ENCODE peak calls at places on chromosomes 2 and 18, in seven cellular contexts. H, M, C, U, D, F and Z are unnamed samples.
A peak's percentile ranks its signal among the peaks of the same experiment; 100 is the strongest.

GRCh38 chr2:25129901-25130520 is 38.4 kb downstream of the POMC start:
- DNase-seq in H (no peak), M (no peak), C (no peak), U (no peak), D (no peak), F (no peak), Z (no peak)

GRCh38 chr2:84766791-84767190 is 114.1 kb downstream of the TRABD2A start:
- DNase-seq in H (no peak), M (no peak), C (no peak), U (no peak), D (no peak), F (no peak), Z (no peak)

GRCh38 chr18:55510809-55511208 is 77.2 kb downstream of the TCF4 start:
- DNase-seq in H (no peak), M (no peak), C (no peak), U (peak; percentile 82), D (peak; percentile 100), F (peak; percentile 30), Z (no peak)

GRCh38 chr2:137771064-137771463 is 193.2 kb upstream of the HNMT start:
- DNase-seq in H (no peak), M (no peak), C (no peak), U (no peak), D (no peak), F (no peak), Z (no peak)

GRCh38 chr2:240507060-240507777 is 50.6 kb downstream of the ANKMY1 start:
- DNase-seq in H (no peak), M (no peak), C (no peak), U (no peak), D (no peak), F (peak; percentile 3), Z (no peak)

GRCh38 chr2:239302083-239302807 is 98.6 kb downstream of the HDAC4 start:
- DNase-seq in H (no peak), M (no peak), C (no peak), U (no peak), D (no peak), F (no peak), Z (no peak)

GRCh38 chr18:10525563-10526210 is at the start of gene NAPG:
- DNase-seq in H (peak; percentile 90), M (peak; percentile 97), C (peak; percentile 96), U (peak; percentile 95), D (peak; percentile 95), F (peak; percentile 84), Z (peak; percentile 89)

GRCh38 chr2:200408428-200409311 is 101.2 kb downstream of the KCTD18 start:
- DNase-seq in H (no peak), M (peak; percentile 70), C (no peak), U (peak; percentile 79), D (peak; percentile 48), F (no peak), Z (peak; percentile 56)

GRCh38 chr2:160303527-160303926 is 103.5 kb upstream of the ITGB6 start:
- DNase-seq in H (no peak), M (no peak), C (no peak), U (no peak), D (no peak), F (no peak), Z (no peak)

GRCh38 chr2:145321344-145321743 is 801.4 kb upstream of the ZEB2 start:
- DNase-seq in H (no peak), M (no peak), C (no peak), U (no peak), D (no peak), F (no peak), Z (no peak)

GRCh38 chr2:211367711-211368110 is 811.3 kb downstream of the CPS1 start:
- DNase-seq in H (peak; percentile 5), M (no peak), C (peak; percentile 49), U (no peak), D (no peak), F (no peak), Z (peak; percentile 53)

GRCh38 chr2:45013229-45014015 is 4.2 kb upstream of the SIX2 start:
- DNase-seq in H (no peak), M (peak; percentile 85), C (no peak), U (no peak), D (no peak), F (no peak), Z (no peak)

GRCh38 chr18:79334496-79335233 is 61.1 kb upstream of the NFATC1 start:
- DNase-seq in H (no peak), M (no peak), C (no peak), U (no peak), D (no peak), F (no peak), Z (no peak)

GRCh38 chr2:148358375-148358774 is 286.2 kb upstream of the EPC2 start:
- DNase-seq in H (no peak), M (no peak), C (no peak), U (no peak), D (no peak), F (no peak), Z (no peak)

GRCh38 chr18:80088823-80089222 is 20.2 kb upstream of the ADNP2 start:
- DNase-seq in H (no peak), M (no peak), C (no peak), U (no peak), D (no peak), F (no peak), Z (no peak)

GRCh38 chr2:74690571-74690970 is 36.5 kb downstream of the SEMA4F start:
- DNase-seq in H (peak; percentile 33), M (no peak), C (no peak), U (peak; percentile 68), D (peak; percentile 68), F (peak; percentile 30), Z (peak; percentile 75)

GRCh38 chr2:71153585-71153984 is 23.2 kb downstream of the MPHOSPH10 start:
- DNase-seq in H (no peak), M (no peak), C (no peak), U (no peak), D (no peak), F (no peak), Z (no peak)

GRCh38 chr2:71156531-71156930 is 26.1 kb downstream of the MPHOSPH10 start:
- DNase-seq in H (no peak), M (no peak), C (no peak), U (peak; percentile 39), D (no peak), F (no peak), Z (no peak)

GRCh38 chr2:71155846-71156245 is 25.4 kb downstream of the MPHOSPH10 start:
- DNase-seq in H (no peak), M (no peak), C (no peak), U (no peak), D (no peak), F (no peak), Z (no peak)

GRCh38 chr2:71154279-71154678 is 23.8 kb downstream of the MPHOSPH10 start:
- DNase-seq in H (no peak), M (no peak), C (no peak), U (no peak), D (no peak), F (no peak), Z (no peak)

DNA sequence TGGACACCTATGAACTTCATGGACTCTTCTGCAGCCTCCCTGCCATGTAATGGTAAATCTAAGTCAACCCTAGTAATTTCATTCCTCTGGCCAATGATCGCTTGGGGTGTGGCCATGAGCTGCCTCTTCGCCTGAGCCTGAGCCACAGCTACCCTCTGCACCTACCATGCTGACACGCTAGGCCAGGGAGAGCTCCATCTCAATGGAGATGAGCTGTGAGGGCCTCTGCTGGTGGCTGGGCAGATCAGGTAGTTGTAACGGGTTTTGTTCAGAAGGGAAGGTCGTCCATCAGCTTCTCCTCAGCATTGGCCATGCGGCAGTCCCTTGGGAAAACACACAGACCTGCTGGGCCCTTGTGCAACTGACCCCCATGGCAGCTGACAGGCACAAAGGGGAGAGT is 24.4 kb downstream of the MPHOSPH10 start:
- DNase-seq in H (peak; percentile 57), M (no peak), C (peak; percentile 30), U (no peak), D (no peak), F (no peak), Z (peak; percentile 56)
- TF ChIP-seq CTCF in H (peak; percentile 7), M (no peak), C (peak; percentile 60), U (no peak), D (no peak), F (no peak), Z (peak; percentile 29)

GRCh38 chr2:30979822-30980245 is 158.4 kb downstream of the GALNT14 start:
- DNase-seq in H (no peak), M (no peak), C (no peak), U (peak; percentile 85), D (no peak), F (no peak), Z (peak; percentile 84)
- TF ChIP-seq CTCF in H (no peak), M (no peak), C (no peak), U (peak; percentile 55), D (no peak), F (no peak), Z (peak; percentile 20)

GRCh38 chr2:62175728-62176127 is 20.2 kb upstream of the B3GNT2 start:
- DNase-seq in H (no peak), M (no peak), C (no peak), U (no peak), D (no peak), F (no peak), Z (no peak)

GRCh38 chr2:62178741-62179271 is 17.1 kb upstream of the B3GNT2 start:
- DNase-seq in H (no peak), M (no peak), C (no peak), U (peak; percentile 74), D (no peak), F (peak; percentile 51), Z (no peak)

GRCh38 chr2:62180960-62181359 is 15.0 kb upstream of the B3GNT2 start:
- DNase-seq in H (no peak), M (no peak), C (no peak), U (no peak), D (no peak), F (no peak), Z (no peak)

GRCh38 chr2:62177392-62178026 is 18.4 kb upstream of the B3GNT2 start:
- DNase-seq in H (no peak), M (no peak), C (no peak), U (no peak), D (no peak), F (no peak), Z (no peak)

GRCh38 chr2:62176771-62177170 is 19.1 kb upstream of the B3GNT2 start:
- DNase-seq in H (no peak), M (no peak), C (no peak), U (no peak), D (no peak), F (no peak), Z (no peak)
- TF ChIP-seq CTCF in H (no peak), M (no peak), C (no peak), U (no peak), D (no peak), F (no peak), Z (no peak)

DNA sequence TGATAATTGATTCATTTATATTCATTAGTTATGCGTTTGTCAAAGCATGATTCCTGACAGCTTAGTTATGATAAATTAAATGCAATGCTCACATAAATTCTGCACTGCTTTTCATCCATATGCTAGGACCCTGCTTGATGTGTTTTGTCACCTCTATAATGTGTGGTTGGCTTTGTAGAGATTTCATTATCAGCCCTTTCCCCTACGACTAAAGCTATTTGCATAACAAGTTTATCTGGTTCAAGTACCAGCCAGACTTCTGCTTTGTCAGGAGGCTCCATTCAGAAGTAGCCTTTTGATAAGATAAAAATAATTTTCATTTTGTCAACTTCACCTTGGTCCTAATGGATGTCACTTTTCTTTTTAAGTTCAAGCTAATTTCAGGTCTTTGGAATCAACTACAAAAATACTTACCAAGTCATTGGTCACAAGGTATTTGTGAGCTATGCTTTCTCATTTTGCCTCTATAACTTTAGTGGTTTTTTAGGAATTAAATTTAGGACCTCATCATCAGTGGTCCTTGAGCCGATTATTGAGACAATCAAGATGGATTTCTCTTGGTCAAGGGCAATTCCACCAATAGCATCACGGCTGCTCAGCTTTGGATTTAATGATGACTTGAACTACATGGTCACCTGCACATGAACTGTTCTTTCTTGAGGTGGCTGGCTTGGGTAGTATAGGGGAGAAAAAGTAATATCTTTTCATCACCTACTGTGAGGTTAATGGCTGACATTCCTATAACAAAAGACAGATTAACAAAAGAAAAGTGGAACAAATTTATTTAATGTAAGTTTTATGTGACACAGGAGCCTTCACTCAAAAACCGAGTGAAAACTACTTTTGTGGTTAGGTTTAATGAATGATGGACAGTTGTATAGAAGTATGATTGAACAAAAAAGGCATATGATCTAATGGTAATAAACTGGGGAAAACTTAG is 162.1 kb downstream of the MYO3B start:
- DNase-seq in H (no peak), M (no peak), C (no peak), U (no peak), D (no peak), F (no peak), Z (no peak)
- TF ChIP-seq CTCF in H (no peak), M (no peak), C (no peak), U (no peak), D (no peak), F (no peak), Z (no peak)